ENCODE peak calls at places on chromosomes 13 and 19, in nine cellular contexts. Y is ovary, O is brain microvascular endothelial cell, E is Calu3, Q is endothelial cell, H is AG04450, S is lower leg skin, C is GM13977, Z is left lung. W is an unnamed sample.

GRCh38 chr13:42355118-42355840 is 83.3 kb downstream of the AKAP11 start:
- DNase-seq in Y (no peak), O (no peak), E (no peak), Q (no peak), H (no peak), S (no peak), C (peak), Z (no peak), W (peak)

GRCh38 chr13:71359641-71360040 is 507.4 kb downstream of the DACH1 start:
- DNase-seq in Y (no peak), O (no peak), E (no peak), Q (no peak), H (no peak), S (no peak), C (no peak), Z (no peak), W (no peak)

GRCh38 chr19:42122691-42123607 is 9.3 kb downstream of the POU2F2 start:
- DNase-seq in Y (no peak), O (no peak), E (no peak), Q (no peak), H (no peak), S (no peak), C (peak), Z (no peak), W (peak)

GRCh38 chr19:42048992-42049391 is 21.0 kb downstream of the GRIK5 start:
- DNase-seq in Y (no peak), O (no peak), E (peak), Q (no peak), H (no peak), S (no peak), C (no peak), Z (no peak), W (peak)

GRCh38 chr19:48634036-48634342 is 3.2 kb downstream of the DBP start:
- DNase-seq in Y (no peak), O (no peak), E (no peak), Q (no peak), H (no peak), S (no peak), C (no peak), Z (no peak), W (no peak)

GRCh38 chr13:107296804-107297203 is 728.9 kb upstream of the ARGLU1 start:
- DNase-seq in Y (no peak), O (no peak), E (no peak), Q (no peak), H (no peak), S (no peak), C (no peak), Z (no peak), W (no peak)

GRCh38 chr19:56567274-56568120 is at the start of gene ZNF470:
- DNase-seq in Y (peak), O (peak), E (peak), Q (peak), H (peak), S (peak), C (peak), Z (peak), W (peak)

GRCh38 chr19:45059258-45059965 is 16.9 kb downstream of the ZNF296 start:
- DNase-seq in Y (peak), O (peak), E (peak), Q (peak), H (peak), S (peak), C (peak), Z (no peak), W (peak)

GRCh38 chr13:20360041-20360491 is 127.9 kb upstream of the GJB6 start:
- DNase-seq in Y (no peak), O (peak), E (no peak), Q (no peak), H (peak), S (no peak), C (no peak), Z (no peak), W (no peak)

GRCh38 chr19:58386166-58386575 is 898 bp upstream of the RPS5 start:
- DNase-seq in Y (peak), O (no peak), E (peak), Q (no peak), H (no peak), S (no peak), C (no peak), Z (no peak), W (no peak)

DNA sequence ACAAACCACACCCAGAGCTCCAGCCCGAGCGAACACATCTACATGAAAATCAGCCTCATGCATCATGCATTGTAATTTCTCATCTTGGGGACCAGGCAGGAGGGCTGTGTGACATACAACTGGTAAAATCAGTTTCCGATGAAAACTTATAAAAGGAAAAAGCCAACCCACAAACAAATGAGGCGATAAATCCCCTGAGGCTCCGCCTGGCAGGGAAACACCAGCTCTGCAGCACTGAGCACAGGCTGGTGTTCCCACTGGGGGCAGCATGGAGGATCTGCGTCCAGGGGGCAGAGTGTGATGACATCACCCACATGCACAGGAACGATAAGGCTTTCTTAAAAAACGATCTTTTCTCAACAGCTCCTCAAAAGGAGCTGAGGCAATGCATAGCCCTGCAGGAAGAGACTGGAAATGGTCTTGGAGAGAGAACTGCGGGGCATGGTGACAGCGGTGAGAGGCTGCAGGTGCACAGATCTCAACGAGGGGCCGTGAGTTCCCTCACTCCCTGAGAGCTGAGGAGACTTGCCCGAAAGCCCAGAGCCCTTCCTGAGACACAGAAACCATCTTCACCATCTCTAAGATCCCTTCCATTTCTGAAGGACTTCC is 24.6 kb downstream of the SH3GL1 start:
- DNase-seq in Y (peak), O (peak), E (peak), Q (no peak), H (no peak), S (no peak), C (peak), Z (no peak), W (no peak)
- TF ChIP-seq CTCF in Y (peak), O (peak), E (no peak), Q (no peak), H (peak), S (no peak), C (peak), Z (no peak), W (no peak)

GRCh38 chr19:16383584-16384161 is 59.0 kb downstream of the KLF2 start:
- DNase-seq in Y (no peak), O (no peak), E (no peak), Q (no peak), H (no peak), S (no peak), C (no peak), Z (no peak), W (no peak)
- TF ChIP-seq CTCF in Y (no peak), O (no peak), E (no peak), Q (peak), H (no peak), S (no peak), C (no peak), Z (peak), W (no peak)

DNA sequence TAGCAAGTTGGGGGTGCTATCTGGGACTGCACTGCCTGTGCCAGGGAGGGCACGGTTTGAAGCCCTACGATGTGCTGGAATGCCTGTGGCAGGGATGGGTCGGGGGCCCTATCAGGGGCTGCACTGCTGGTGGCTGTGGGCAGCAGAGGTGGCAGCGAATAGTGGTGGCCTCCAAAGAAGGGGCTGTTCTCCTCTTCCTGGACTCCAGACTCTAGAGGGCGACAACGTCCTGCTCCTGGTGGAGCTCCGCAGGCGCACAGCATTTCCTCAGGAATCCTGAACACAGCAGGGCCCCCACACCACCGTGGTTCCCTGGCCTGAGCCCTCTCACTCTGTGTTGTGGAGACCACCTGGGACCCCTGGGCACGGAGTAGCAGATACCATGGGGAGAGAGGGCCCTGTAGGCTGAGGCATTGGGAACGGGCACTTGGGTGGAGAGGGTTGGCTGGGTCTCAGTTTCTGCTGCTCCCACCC is 145.6 kb downstream of the TNFRSF19 start:
- DNase-seq in Y (no peak), O (no peak), E (peak), Q (peak), H (no peak), S (no peak), C (no peak), Z (peak), W (peak)
- TF ChIP-seq CTCF in Y (no peak), O (peak), E (peak), Q (no peak), H (no peak), S (no peak), C (peak), Z (no peak), W (no peak)

DNA sequence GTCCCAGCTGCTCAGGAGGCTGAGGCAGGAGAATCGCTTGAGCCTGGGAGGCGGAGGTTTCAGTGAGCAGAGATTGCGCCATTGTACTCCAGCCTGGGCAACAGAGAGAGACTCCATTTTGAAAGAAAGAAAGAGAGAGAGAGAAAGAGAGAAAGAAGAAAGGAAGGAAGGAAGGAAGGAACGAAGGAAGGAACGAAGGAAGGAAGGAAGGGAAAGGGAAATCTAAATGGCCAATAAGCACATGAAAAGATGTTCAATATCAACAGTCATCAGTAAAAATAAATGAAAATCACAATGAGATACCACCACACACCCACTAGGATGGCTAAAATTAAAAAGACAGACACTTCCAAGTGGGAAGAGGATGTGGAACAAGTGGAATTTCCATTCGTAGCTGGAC is 19.7 kb downstream of the FXYD5 start:
- DNase-seq in Y (no peak), O (no peak), E (no peak), Q (no peak), H (no peak), S (no peak), C (no peak), Z (no peak), W (no peak)
- TF ChIP-seq CTCF in Y (no peak), O (no peak), E (no peak), Q (no peak), H (no peak), S (no peak), C (no peak), Z (no peak), W (no peak)

DNA sequence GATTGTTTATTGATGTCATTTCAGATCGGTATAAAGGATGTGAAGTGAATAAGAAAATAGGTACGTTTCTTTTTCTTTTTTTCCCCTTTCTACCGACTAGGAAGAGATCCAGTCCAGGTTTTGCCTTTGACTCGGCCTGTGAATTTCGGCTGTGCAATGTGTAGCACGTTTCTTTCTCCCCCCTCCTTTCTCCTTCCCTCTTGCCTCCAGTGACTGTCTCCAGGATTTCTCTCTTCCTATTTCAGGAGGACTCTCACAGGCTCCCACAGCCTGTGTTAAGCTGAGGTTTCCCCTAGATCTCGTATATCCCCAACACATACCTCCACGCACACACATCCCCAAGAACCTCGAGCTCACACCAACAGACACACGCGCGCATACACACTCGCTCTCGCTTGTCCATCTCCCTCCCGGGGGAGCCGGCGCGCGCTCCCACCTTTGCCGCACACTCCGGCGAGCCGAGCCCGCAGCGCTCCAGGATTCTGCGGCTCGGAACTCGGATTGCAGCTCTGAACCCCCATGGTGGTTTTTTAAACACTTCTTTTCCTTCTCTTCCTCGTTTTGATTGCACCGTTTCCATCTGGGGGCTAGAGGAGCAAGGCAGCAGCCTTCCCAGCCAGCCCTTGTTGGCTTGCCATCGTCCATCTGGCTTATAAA is at the start of gene GPC6:
- DNase-seq in Y (peak), O (peak), E (no peak), Q (peak), H (peak), S (no peak), C (no peak), Z (no peak), W (no peak)
- TF ChIP-seq CTCF in Y (no peak), O (no peak), E (no peak), Q (no peak), H (no peak), S (no peak), C (no peak), Z (no peak), W (no peak)

DNA sequence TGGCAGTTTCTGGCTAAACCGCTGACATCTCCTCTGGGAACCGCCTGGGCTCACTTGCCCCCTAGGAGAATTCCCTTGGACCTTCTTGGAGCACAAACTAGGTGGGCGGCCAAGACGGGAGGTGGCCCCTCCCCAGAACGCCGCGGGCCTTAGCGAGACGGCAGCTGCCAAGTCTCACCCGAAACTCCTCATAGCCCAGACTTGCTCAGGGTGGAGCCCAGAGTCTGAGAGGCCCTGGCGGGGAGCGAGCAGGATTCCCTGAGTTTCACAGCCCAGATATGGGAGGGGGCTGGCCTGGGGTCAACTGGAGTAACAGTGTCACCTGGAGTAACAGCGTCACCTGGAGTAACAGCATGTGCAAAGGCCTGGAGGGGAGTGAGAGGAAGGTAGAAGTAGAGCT is 10.1 kb downstream of the TINCR start:
- DNase-seq in Y (no peak), O (no peak), E (no peak), Q (no peak), H (no peak), S (peak), C (no peak), Z (peak), W (no peak)
- TF ChIP-seq CTCF in Y (no peak), O (no peak), E (no peak), Q (no peak), H (no peak), S (no peak), C (no peak), Z (no peak), W (no peak)

W was measured in activated CD8-positive, alpha-beta T cell treated with anti-CD3 and anti-CD28 coated beads for 36 hours.